ENCODE peak calls at places on chromosomes 11 and 22, in six cellular contexts. Q is lung microvascular endothelial cell, M is kidney tubule cell, E is NCI-H1105 treated with DMSO at 0.1 percent for 48 hours, R is NCI-H226, N is GM04504. O is an unnamed sample.

GRCh38 chr11:83540112-83540675 is 254.0 kb upstream of the CCDC90B start:
- DNase-seq in Q (no peak), M (no peak), E (no peak), R (no peak), N (no peak), O (no peak)

GRCh38 chr11:72721689-72722049 is 30.5 kb downstream of the ARAP1 start:
- DNase-seq in Q (peak), M (no peak), E (peak), R (no peak), N (no peak), O (peak)

GRCh38 chr11:55707029-55707428 is 45.0 kb downstream of the OR4C6 start:
- DNase-seq in Q (peak), M (peak), E (peak), R (no peak), N (peak), O (peak)

GRCh38 chr11:34595391-34595790 is 25.5 kb upstream of the EHF start:
- DNase-seq in Q (no peak), M (no peak), E (no peak), R (no peak), N (no peak), O (peak)

GRCh38 chr11:61698173-61698965 is 18.2 kb downstream of the DAGLA start:
- DNase-seq in Q (no peak), M (no peak), E (no peak), R (no peak), N (no peak), O (no peak)

GRCh38 chr11:95762513-95762912 is 27.1 kb downstream of the FAM76B start:
- DNase-seq in Q (no peak), M (no peak), E (no peak), R (no peak), N (no peak), O (no peak)

GRCh38 chr11:1896468-1896867 is 4.8 kb upstream of the PRR33 start:
- DNase-seq in Q (no peak), M (no peak), E (no peak), R (no peak), N (no peak), O (no peak)

GRCh38 chr11:19878520-19878919 is 165.9 kb downstream of the NAV2 start:
- DNase-seq in Q (no peak), M (no peak), E (no peak), R (no peak), N (no peak), O (no peak)

GRCh38 chr11:36372101-36372767 is 76.1 kb downstream of the PRR5L start:
- DNase-seq in Q (no peak), M (no peak), E (no peak), R (peak), N (peak), O (peak)

GRCh38 chr11:44221992-44222391 is 87.9 kb downstream of the ALX4 start:
- DNase-seq in Q (no peak), M (no peak), E (no peak), R (no peak), N (no peak), O (no peak)

GRCh38 chr22:37525746-37526350 is 6.6 kb upstream of the CARD10 start:
- DNase-seq in Q (no peak), M (no peak), E (no peak), R (no peak), N (no peak), O (no peak)

GRCh38 chr22:23756891-23757290 is 2.7 kb upstream of the VPREB3 start:
- DNase-seq in Q (no peak), M (no peak), E (no peak), R (no peak), N (no peak), O (no peak)

GRCh38 chr11:131748146-131749050 is 378.0 kb downstream of the NTM start:
- DNase-seq in Q (peak), M (peak), E (peak), R (no peak), N (peak), O (peak)

GRCh38 chr11:55172734-55173415 is 89.1 kb upstream of the TRIM48 start:
- DNase-seq in Q (peak), M (no peak), E (no peak), R (no peak), N (no peak), O (no peak)

GRCh38 chr11:124075841-124076571 is 34.9 kb upstream of the OR10G7 start:
- DNase-seq in Q (peak), M (peak), E (peak), R (no peak), N (no peak), O (no peak)

GRCh38 chr22:37068859-37069258 is 17.3 kb downstream of the KCTD17 start:
- DNase-seq in Q (peak), M (no peak), E (peak), R (no peak), N (no peak), O (no peak)

O was measured in bronchial epithelial cell.